ENCODE peak calls at places on chromosome 18, in six cellular contexts. O is WTC11, E is lower lobe of right lung, W is choroid plexus epithelial cell, G is fibroblast of pulmonary artery, C is fibroblast of the aortic adventitia. T is an unnamed sample.

GRCh38 chr18:69400976-69401474 is 337 bp downstream of the DOK6 start:
- DNase-seq in O (peak; percentile 36), E (peak; percentile 42), W (peak; percentile 46), G (peak; percentile 26), C (peak; percentile 21), T (peak; percentile 67)

GRCh38 chr18:45670281-45670962 is 53.6 kb upstream of the SLC14A1 start:
- DNase-seq in O (no peak), E (no peak), W (peak; percentile 40), G (peak; percentile 73), C (peak; percentile 89), T (no peak)

GRCh38 chr18:61988100-61988499 is 95.3 kb upstream of the RNF152 start:
- DNase-seq in O (no peak), E (no peak), W (peak; percentile 82), G (no peak), C (no peak), T (no peak)

GRCh38 chr18:551404-552061 is 28.6 kb upstream of the CETN1 start:
- DNase-seq in O (no peak), E (no peak), W (no peak), G (no peak), C (no peak), T (no peak)

GRCh38 chr18:26181343-26181826 is 44.9 kb upstream of the TAF4B start:
- DNase-seq in O (no peak), E (no peak), W (no peak), G (no peak), C (no peak), T (no peak)

GRCh38 chr18:28115149-28115550 is 61.8 kb downstream of the CDH2 start:
- DNase-seq in O (no peak), E (no peak), W (peak; percentile 72), G (peak; percentile 86), C (peak; percentile 80), T (no peak)

GRCh38 chr18:13370995-13371625 is 152.6 kb downstream of the LDLRAD4 start:
- DNase-seq in O (no peak), E (no peak), W (no peak), G (no peak), C (no peak), T (no peak)

GRCh38 chr18:36273347-36273746 is 24.2 kb upstream of the FHOD3 start:
- DNase-seq in O (no peak), E (no peak), W (no peak), G (no peak), C (no peak), T (no peak)

GRCh38 chr18:36829362-36830140 is 624 bp downstream of the KIAA1328 start:
- DNase-seq in O (no peak), E (no peak), W (peak; percentile 39), G (no peak), C (peak; percentile 34), T (peak; percentile 35)

GRCh38 chr18:59140287-59140885 is 702 bp downstream of the SEC11C start:
- DNase-seq in O (peak; percentile 22), E (no peak), W (peak; percentile 47), G (peak; percentile 45), C (peak; percentile 46), T (no peak)

GRCh38 chr18:79687806-79688205 is 8.2 kb downstream of the CTDP1 start:
- DNase-seq in O (no peak), E (no peak), W (peak; percentile 84), G (peak; percentile 13), C (peak; percentile 6), T (no peak)

GRCh38 chr18:46324556-46324955 is 220.4 kb downstream of the HAUS1 start:
- DNase-seq in O (no peak), E (no peak), W (peak; percentile 88), G (peak; percentile 71), C (peak; percentile 76), T (no peak)

GRCh38 chr18:421236-422155 is 79.0 kb downstream of the COLEC12 start:
- DNase-seq in O (no peak), E (no peak), W (peak; percentile 40), G (no peak), C (peak; percentile 82), T (no peak)

GRCh38 chr18:21314721-21315120 is 72.7 kb downstream of the GREB1L start:
- DNase-seq in O (no peak), E (no peak), W (no peak), G (no peak), C (no peak), T (no peak)

GRCh38 chr18:12882416-12882815 is 1.6 kb downstream of the PTPN2 start:
- DNase-seq in O (no peak), E (no peak), W (peak; percentile 50), G (no peak), C (peak; percentile 18), T (no peak)

DNA sequence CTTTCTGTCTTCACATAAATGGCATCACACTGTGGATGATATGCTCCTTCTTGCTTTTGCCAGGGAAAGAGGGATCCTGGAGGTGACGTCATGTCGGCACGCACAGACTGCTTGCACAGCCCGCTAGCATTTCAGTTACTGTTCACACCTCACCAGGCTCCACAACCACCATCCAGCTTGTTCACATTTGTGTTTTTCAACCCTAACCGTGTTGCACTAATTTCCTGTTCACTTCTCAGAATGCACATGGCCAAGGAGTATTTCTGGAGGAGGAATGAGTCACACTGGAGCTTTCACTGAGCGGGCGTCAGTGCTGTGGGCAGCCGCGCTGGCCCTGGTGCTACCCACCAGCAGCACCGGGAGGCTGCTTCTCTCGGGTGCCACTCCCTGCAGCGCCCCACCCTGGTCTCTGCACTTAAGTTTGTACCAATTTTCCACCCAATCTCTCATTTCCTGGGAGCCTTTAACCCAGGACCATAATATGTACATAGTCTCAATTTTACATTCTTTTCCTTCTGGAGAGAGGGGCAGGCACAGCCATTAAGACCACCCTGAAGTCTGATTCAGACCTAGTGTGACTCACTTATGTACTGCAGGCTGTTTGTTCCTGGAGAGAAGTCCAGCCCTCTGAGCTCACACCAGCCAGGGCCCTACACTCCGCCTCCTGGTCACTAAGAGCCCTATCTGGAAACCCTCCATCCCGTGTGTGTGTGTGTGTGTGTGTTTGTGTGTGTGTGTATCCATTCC is 65.1 kb downstream of the MBP start:
- DNase-seq in O (no peak), E (peak; percentile 85), W (peak; percentile 98), G (peak; percentile 94), C (peak; percentile 92), T (no peak)
- TF ChIP-seq CTCF in O (no peak), E (no peak), W (peak; percentile 30), G (peak; percentile 18), C (peak; percentile 28), T (no peak)

GRCh38 chr18:63974991-63975390 is 5.1 kb downstream of the SERPINB8 start:
- DNase-seq in O (no peak), E (no peak), W (peak; percentile 76), G (peak; percentile 61), C (peak; percentile 41), T (no peak)
- TF ChIP-seq CTCF in O (no peak), E (peak; percentile 20), W (peak; percentile 57), G (peak; percentile 53), C (peak; percentile 35), T (no peak)

DNA sequence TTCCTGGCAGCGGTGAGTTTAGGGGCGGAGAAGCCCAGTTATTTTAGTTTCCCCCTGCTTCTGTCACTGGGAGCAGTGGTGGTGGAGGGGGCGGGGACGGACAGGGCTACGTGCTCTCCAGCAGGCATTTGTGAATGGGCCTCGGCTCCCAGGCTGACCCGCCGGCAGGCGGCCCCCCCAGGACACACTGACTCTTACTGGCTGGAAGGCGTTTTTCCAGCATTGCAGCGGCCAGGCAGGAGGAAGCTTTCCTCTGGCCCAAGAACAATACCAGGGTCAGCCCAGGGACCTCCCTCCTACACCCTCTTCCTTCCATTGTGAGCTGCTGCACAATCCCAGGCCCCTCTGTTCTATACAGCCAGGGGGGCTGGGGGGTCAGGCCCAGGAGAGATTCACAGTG is 142.0 kb downstream of the CTIF start:
- DNase-seq in O (no peak), E (peak; percentile 67), W (peak; percentile 33), G (peak; percentile 82), C (peak; percentile 67), T (no peak)
- TF ChIP-seq CTCF in O (no peak), E (no peak), W (peak; percentile 40), G (peak; percentile 24), C (peak; percentile 50), T (no peak)

DNA sequence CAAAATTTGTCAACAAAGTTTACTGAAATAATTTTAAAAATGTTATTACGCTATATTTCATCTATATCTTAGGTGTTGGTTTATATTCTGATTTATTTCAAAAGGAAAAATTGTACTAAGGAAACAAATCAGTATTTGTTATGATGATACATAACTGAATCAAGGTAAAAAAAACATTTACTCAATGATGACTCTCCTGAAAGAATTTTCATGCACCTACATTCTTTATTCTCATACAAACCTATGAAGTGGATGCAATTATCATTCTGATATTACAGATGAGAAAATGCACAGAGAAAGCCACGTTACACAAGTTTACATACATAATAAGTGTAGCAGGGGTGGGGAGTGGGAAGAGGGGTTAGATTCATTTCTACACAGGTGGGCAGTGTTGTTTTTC is 422.4 kb downstream of the DSEL start:
- DNase-seq in O (no peak), E (no peak), W (no peak), G (no peak), C (no peak), T (no peak)
- TF ChIP-seq CTCF in O (no peak), E (no peak), W (no peak), G (no peak), C (no peak), T (no peak)